ENCODE peak calls at places on chromosomes 7 and 10, in seven cellular contexts. Q is stimulated activated CD4-positive, alpha-beta T cell treated with anti-CD3 and anti-CD28 coated beads, Interleukin-4, amount 100 ng/mL, for 1 hour; A is HEK293T; M is spleen; Z is stimulated activated CD8-positive, alpha-beta memory T cell treated with anti-CD3 and anti-CD28 coated beads, Interleukin-15, amount 100 ng/mL, for 4 hours; X is T follicular helper cell; S is T-helper 2 cell. G is an unnamed sample.

GRCh38 chr10:71059059-71059818 is 153.1 kb upstream of the UNC5B start:
- DNase-seq in Q (no peak), A (no peak), M (no peak), Z (no peak), X (no peak), S (no peak), G (no peak)

GRCh38 chr7:87058739-87059524 is 522 bp downstream of the ELAPOR2 start:
- DNase-seq in Q (peak), A (peak), M (no peak), Z (no peak), X (peak), S (peak), G (peak)

GRCh38 chr7:132782777-132783633 is 206.7 kb upstream of the PLXNA4 start:
- DNase-seq in Q (no peak), A (no peak), M (no peak), Z (no peak), X (no peak), S (no peak), G (no peak)

GRCh38 chr10:11685787-11686218 is 56.4 kb upstream of the ECHDC3 start:
- DNase-seq in Q (peak), A (no peak), M (peak), Z (no peak), X (peak), S (no peak), G (no peak)

GRCh38 chr7:79930604-79931003 is 204.0 kb upstream of the GNAI1 start:
- DNase-seq in Q (no peak), A (no peak), M (no peak), Z (no peak), X (no peak), S (no peak), G (no peak)

GRCh38 chr7:110454713-110455112 is 636.2 kb upstream of the LRRN3 start:
- DNase-seq in Q (no peak), A (no peak), M (no peak), Z (no peak), X (no peak), S (no peak), G (no peak)

GRCh38 chr7:47581821-47582747 is at the start of gene TNS3:
- DNase-seq in Q (no peak), A (peak), M (peak), Z (no peak), X (no peak), S (no peak), G (no peak)

GRCh38 chr7:104891949-104892348 is 122.1 kb upstream of the KMT2E start:
- DNase-seq in Q (no peak), A (no peak), M (no peak), Z (no peak), X (no peak), S (no peak), G (no peak)

GRCh38 chr7:2109936-2110585 is 122.7 kb downstream of the MAD1L1 start:
- DNase-seq in Q (peak), A (no peak), M (no peak), Z (peak), X (no peak), S (no peak), G (peak)

GRCh38 chr7:105839271-105839670 is 37.1 kb downstream of the ATXN7L1 start:
- DNase-seq in Q (no peak), A (no peak), M (no peak), Z (no peak), X (no peak), S (no peak), G (no peak)

GRCh38 chr10:47023237-47024045 is 112.2 kb downstream of the PTPN20 start:
- DNase-seq in Q (no peak), A (no peak), M (peak), Z (no peak), X (no peak), S (no peak), G (no peak)

GRCh38 chr7:18873674-18874341 is 243.6 kb downstream of the TWIST1 start:
- DNase-seq in Q (no peak), A (peak), M (no peak), Z (no peak), X (no peak), S (no peak), G (no peak)

GRCh38 chr10:59557052-59557451 is 152.6 kb downstream of the SLC16A9 start:
- DNase-seq in Q (no peak), A (peak), M (no peak), Z (no peak), X (no peak), S (no peak), G (no peak)

GRCh38 chr7:22853674-22854157 is 31.1 kb upstream of the TOMM7 start:
- DNase-seq in Q (no peak), A (no peak), M (peak), Z (no peak), X (peak), S (peak), G (no peak)

GRCh38 chr7:29557954-29558353 is 5.7 kb upstream of the PRR15 start:
- DNase-seq in Q (no peak), A (no peak), M (no peak), Z (no peak), X (no peak), S (no peak), G (no peak)

GRCh38 chr7:8710124-8710523 is 276.7 kb downstream of the NXPH1 start:
- DNase-seq in Q (no peak), A (no peak), M (no peak), Z (no peak), X (no peak), S (no peak), G (no peak)

GRCh38 chr10:124686707-124687376 is 57.3 kb downstream of the FAM53B start:
- DNase-seq in Q (no peak), A (no peak), M (no peak), Z (no peak), X (no peak), S (no peak), G (peak)

GRCh38 chr7:77866791-77867190 is 68.2 kb downstream of the PHTF2 start:
- DNase-seq in Q (no peak), A (no peak), M (no peak), Z (no peak), X (no peak), S (no peak), G (no peak)